ENCODE peak calls at places on chromosomes 16 and 17, in nine cellular contexts. C, V, F, A, B, P, Q, Y and N are unnamed samples. For H3K4me1 and H3K9me3, the result is how much of the 10 kb centered on the place peaks cover.

GRCh38 chr17:81885869-81886548 is 5.4 kb downstream of the ALYREF start:
- DNase-seq in Q (no peak), V (no peak), F (peak), A (no peak), Y (no peak), P (no peak), B (no peak), C (no peak), N (peak)

GRCh38 chr17:33434841-33435240 is 141.7 kb upstream of the ASIC2 start:
- DNase-seq in V (no peak), P (no peak), Q (no peak), A (no peak), C (no peak), B (no peak), Y (no peak), F (no peak), N (no peak)

GRCh38 chr17:32780721-32781120 is 96.2 kb downstream of the MYO1D start:
- DNase-seq in Y (no peak), A (no peak), Q (no peak), B (no peak), C (no peak), P (no peak), F (no peak), V (no peak), N (peak)

GRCh38 chr17:62625870-62626200 is 1.6 kb upstream of the MRC2 start:
- DNase-seq in C (no peak), V (no peak), Y (no peak), A (no peak), B (no peak), F (no peak), Q (no peak), P (no peak), N (peak)

GRCh38 chr16:75306102-75306762 is 54.8 kb upstream of the BCAR1 start:
- DNase-seq in B (no peak), V (no peak), Y (no peak), C (peak), Q (no peak), A (peak), F (no peak), P (no peak), N (peak)

GRCh38 chr16:34050787-34051320 is 591.4 kb downstream of the TP53TG3F start:
- DNase-seq in F (peak), A (peak), C (no peak), Y (no peak), P (no peak), Q (no peak), V (peak), B (no peak), N (peak)

GRCh38 chr17:26774291-26775218 is 519.4 kb upstream of the WSB1 start:
- DNase-seq in B (no peak), A (no peak), C (no peak), Q (no peak), Y (no peak), P (no peak), V (no peak), F (peak), N (no peak)

GRCh38 chr17:76199466-76199865 is 40.8 kb downstream of the RNF157 start:
- DNase-seq in B (no peak), C (no peak), A (no peak), Q (no peak), V (no peak), P (no peak), Y (peak), F (no peak), N (no peak)

GRCh38 chr17:47730681-47731080 is 2.4 kb upstream of the TBX21 start:
- DNase-seq in Q (no peak), V (no peak), Y (no peak), A (no peak), F (peak), B (no peak), C (no peak), P (no peak), N (peak)
- H3K4me1 ChIP-seq in Q (under half), V (under half), Y (half or more), A (under half), F (under half), B (under half), C (under half), P (under half), N (under half)

GRCh38 chr17:5183410-5183793 is 8.3 kb downstream of the ZNF594 start:
- DNase-seq in B (no peak), Q (no peak), C (no peak), A (no peak), Y (no peak), V (no peak), P (no peak), F (no peak), N (no peak)

GRCh38 chr17:5184284-5184683 is 7.4 kb downstream of the ZNF594 start:
- DNase-seq in A (no peak), P (no peak), V (no peak), B (no peak), Q (no peak), C (no peak), Y (peak), F (no peak), N (no peak)

GRCh38 chr17:5182597-5183409 is 8.9 kb downstream of the ZNF594 start:
- DNase-seq in V (no peak), Y (no peak), Q (no peak), B (no peak), P (no peak), A (no peak), C (no peak), F (no peak), N (no peak)

GRCh38 chr17:5181509-5182305 is 10.0 kb downstream of the ZNF594 start:
- DNase-seq in P (no peak), Q (no peak), V (no peak), C (no peak), F (no peak), Y (no peak), A (no peak), B (no peak), N (no peak)

DNA sequence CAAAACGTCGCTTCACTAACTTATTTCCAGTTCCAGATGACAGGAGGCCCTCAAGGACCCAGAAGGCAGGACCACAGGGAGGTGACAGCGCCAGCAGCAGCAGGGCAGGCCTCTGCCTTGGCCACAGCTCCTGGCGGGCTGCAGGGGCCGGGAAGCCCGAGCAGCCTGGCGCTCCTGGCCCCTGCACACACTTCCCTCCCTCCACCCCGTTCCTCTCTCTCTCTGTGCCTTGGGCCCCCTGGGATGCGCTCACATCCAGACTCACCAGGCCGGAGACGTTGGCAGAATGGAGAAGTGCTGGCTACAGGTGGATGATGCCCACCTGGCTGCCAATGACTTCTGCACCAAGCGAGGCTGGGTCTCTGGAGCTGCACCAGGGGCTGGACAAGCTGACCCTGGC is 12.7 kb downstream of the ZNF594 start:
- DNase-seq in C (no peak), Q (no peak), A (no peak), F (no peak), P (no peak), Y (no peak), V (no peak), B (no peak), N (no peak)
- H3K9me3 ChIP-seq in C (half or more), Q (half or more), A (half or more), F (under half), P (half or more), Y (half or more), V (half or more), B (half or more), N (under half)

GRCh38 chr17:2400474-2400866 is 390 bp downstream of the MNT start:
- DNase-seq in Y (peak), P (no peak), F (peak), A (peak), V (peak), Q (no peak), B (no peak), C (no peak), N (peak)

GRCh38 chr17:2402517-2402916 is 1.7 kb upstream of the MNT start:
- DNase-seq in C (no peak), B (no peak), Q (no peak), V (peak), P (no peak), Y (no peak), A (peak), F (no peak), N (peak)

GRCh38 chr17:2403044-2403443 is 2.2 kb upstream of the MNT start:
- DNase-seq in V (no peak), Y (no peak), B (no peak), P (no peak), A (peak), C (no peak), F (no peak), Q (no peak), N (peak)

GRCh38 chr17:2400877-2401425 is at the start of gene MNT:
- DNase-seq in A (peak), B (peak), Y (peak), C (peak), F (peak), V (peak), P (peak), Q (peak), N (peak)

GRCh38 chr17:2401426-2402221 is 764 bp upstream of the MNT start:
- DNase-seq in C (peak), P (peak), Y (peak), B (peak), F (peak), V (peak), A (peak), Q (peak), N (peak)
- H3K4me1 ChIP-seq in C (under half), P (half or more), Y (under half), B (under half), F (under half), V (under half), A (under half), Q (half or more), N (half or more)

GRCh38 chr16:24841291-24841690 is 4.5 kb upstream of the SLC5A11 start:
- DNase-seq in B (no peak), P (no peak), Q (no peak), F (no peak), C (no peak), V (no peak), A (no peak), Y (no peak), N (peak)
- H3K9me3 ChIP-seq in B (under half), P (under half), Q (under half), F (under half), C (under half), V (under half), A (under half), Y (under half), N (under half)

GRCh38 chr16:55389426-55390073 is 65.5 kb downstream of the IRX6 start:
- DNase-seq in B (no peak), C (no peak), V (no peak), F (no peak), P (no peak), A (no peak), Q (no peak), Y (no peak), N (no peak)
- H3K4me1 ChIP-seq in B (under half), C (under half), V (under half), F (under half), P (under half), A (under half), Q (under half), Y (under half), N (under half)

GRCh38 chr16:5450435-5451104 is 353.0 kb upstream of the EEF2KMT start:
- DNase-seq in Y (no peak), V (no peak), Q (no peak), F (no peak), A (no peak), P (no peak), B (peak), C (no peak), N (no peak)
- H3K9me3 ChIP-seq in Y (under half), V (under half), Q (under half), F (under half), A (under half), P (under half), B (under half), C (under half), N (under half)

GRCh38 chr17:50430731-50431130 is 4.7 kb downstream of the ACSF2 start:
- DNase-seq in Q (no peak), A (no peak), Y (no peak), P (no peak), C (no peak), B (no peak), F (no peak), V (no peak), N (peak)
- H3K4me1 ChIP-seq in Q (half or more), A (under half), Y (under half), P (under half), C (under half), B (under half), F (under half), V (under half), N (under half)